ENCODE peak calls at places on chromosomes 7 and 10, in eight cellular contexts. One of them, this sample, is unnamed.

GRCh38 chr10:70885931-70886903 is 2.1 kb downstream of the PCBD1 start:
- DNase-seq in sigmoid colon: no peak
- DNase-seq in body of pancreas: peak
- DNase-seq in GM13976: no peak
- DNase-seq in Panc1: no peak
- DNase-seq in psoas muscle: no peak
- DNase-seq in nephron progenitor cell: no peak
- DNase-seq in cardiac muscle cell: no peak
- DNase-seq in this sample: no peak

GRCh38 chr7:48148311-48148710 is 22.9 kb upstream of the ABCA13 start:
- DNase-seq in sigmoid colon: no peak
- DNase-seq in body of pancreas: no peak
- DNase-seq in GM13976: no peak
- DNase-seq in Panc1: no peak
- DNase-seq in psoas muscle: no peak
- DNase-seq in nephron progenitor cell: no peak
- DNase-seq in cardiac muscle cell: no peak
- DNase-seq in this sample: no peak

GRCh38 chr10:131588704-131589220 is 277.2 kb upstream of the TCERG1L start:
- DNase-seq in sigmoid colon: no peak
- DNase-seq in body of pancreas: no peak
- DNase-seq in GM13976: no peak
- DNase-seq in Panc1: no peak
- DNase-seq in psoas muscle: no peak
- DNase-seq in nephron progenitor cell: no peak
- DNase-seq in cardiac muscle cell: no peak
- DNase-seq in this sample: no peak

GRCh38 chr7:545470-545869 is 25.8 kb upstream of the PDGFA start:
- DNase-seq in sigmoid colon: no peak
- DNase-seq in body of pancreas: no peak
- DNase-seq in GM13976: no peak
- DNase-seq in Panc1: no peak
- DNase-seq in psoas muscle: no peak
- DNase-seq in nephron progenitor cell: no peak
- DNase-seq in cardiac muscle cell: no peak
- DNase-seq in this sample: no peak

GRCh38 chr7:126996659-126997058 is 256.1 kb downstream of the GRM8 start:
- DNase-seq in sigmoid colon: no peak
- DNase-seq in body of pancreas: no peak
- DNase-seq in GM13976: no peak
- DNase-seq in Panc1: no peak
- DNase-seq in psoas muscle: no peak
- DNase-seq in nephron progenitor cell: no peak
- DNase-seq in cardiac muscle cell: no peak
- DNase-seq in this sample: no peak

GRCh38 chr10:120971671-120972070 is 120.5 kb downstream of the WDR11 start:
- DNase-seq in sigmoid colon: no peak
- DNase-seq in body of pancreas: no peak
- DNase-seq in GM13976: no peak
- DNase-seq in Panc1: no peak
- DNase-seq in psoas muscle: no peak
- DNase-seq in nephron progenitor cell: no peak
- DNase-seq in cardiac muscle cell: no peak
- DNase-seq in this sample: no peak

GRCh38 chr7:130180571-130180971 is 24.6 kb downstream of the TMEM209 start:
- DNase-seq in sigmoid colon: no peak
- DNase-seq in body of pancreas: no peak
- DNase-seq in GM13976: no peak
- DNase-seq in Panc1: peak
- DNase-seq in psoas muscle: no peak
- DNase-seq in nephron progenitor cell: no peak
- DNase-seq in cardiac muscle cell: no peak
- DNase-seq in this sample: peak

GRCh38 chr10:452512-453504 is 236.7 kb downstream of the DIP2C start:
- DNase-seq in sigmoid colon: peak
- DNase-seq in body of pancreas: no peak
- DNase-seq in GM13976: no peak
- DNase-seq in Panc1: no peak
- DNase-seq in psoas muscle: no peak
- DNase-seq in nephron progenitor cell: no peak
- DNase-seq in cardiac muscle cell: no peak
- DNase-seq in this sample: no peak

GRCh38 chr7:128791121-128791967 is 424 bp upstream of the CCDC136 start:
- DNase-seq in sigmoid colon: peak
- DNase-seq in body of pancreas: peak
- DNase-seq in GM13976: peak
- DNase-seq in Panc1: no peak
- DNase-seq in psoas muscle: peak
- DNase-seq in nephron progenitor cell: peak
- DNase-seq in cardiac muscle cell: peak
- DNase-seq in this sample: no peak

GRCh38 chr7:149459540-149460433 is 1.1 kb downstream of the ZNF777 start:
- DNase-seq in sigmoid colon: no peak
- DNase-seq in body of pancreas: no peak
- DNase-seq in GM13976: peak
- DNase-seq in Panc1: no peak
- DNase-seq in psoas muscle: no peak
- DNase-seq in nephron progenitor cell: peak
- DNase-seq in cardiac muscle cell: peak
- DNase-seq in this sample: no peak

GRCh38 chr7:131071786-131072504 is 255.7 kb upstream of the MKLN1 start:
- DNase-seq in sigmoid colon: no peak
- DNase-seq in body of pancreas: peak
- DNase-seq in GM13976: peak
- DNase-seq in Panc1: no peak
- DNase-seq in psoas muscle: peak
- DNase-seq in nephron progenitor cell: no peak
- DNase-seq in cardiac muscle cell: no peak
- DNase-seq in this sample: peak

GRCh38 chr7:123864966-123865365 is 20.0 kb downstream of the HYAL4 start:
- DNase-seq in sigmoid colon: no peak
- DNase-seq in body of pancreas: no peak
- DNase-seq in GM13976: no peak
- DNase-seq in Panc1: no peak
- DNase-seq in psoas muscle: no peak
- DNase-seq in nephron progenitor cell: no peak
- DNase-seq in cardiac muscle cell: no peak
- DNase-seq in this sample: no peak

GRCh38 chr7:155405399-155406318 is 52.3 kb upstream of the EN2 start:
- DNase-seq in sigmoid colon: no peak
- DNase-seq in body of pancreas: peak
- DNase-seq in GM13976: no peak
- DNase-seq in Panc1: no peak
- DNase-seq in psoas muscle: peak
- DNase-seq in nephron progenitor cell: no peak
- DNase-seq in cardiac muscle cell: peak
- DNase-seq in this sample: no peak

GRCh38 chr7:139725077-139725476 is 52.7 kb downstream of the HIPK2 start:
- DNase-seq in sigmoid colon: no peak
- DNase-seq in body of pancreas: no peak
- DNase-seq in GM13976: no peak
- DNase-seq in Panc1: peak
- DNase-seq in psoas muscle: no peak
- DNase-seq in nephron progenitor cell: no peak
- DNase-seq in cardiac muscle cell: no peak
- DNase-seq in this sample: peak

GRCh38 chr7:44971188-44971907 is 7.5 kb downstream of the MYO1G start:
- DNase-seq in sigmoid colon: peak
- DNase-seq in body of pancreas: no peak
- DNase-seq in GM13976: no peak
- DNase-seq in Panc1: no peak
- DNase-seq in psoas muscle: no peak
- DNase-seq in nephron progenitor cell: no peak
- DNase-seq in cardiac muscle cell: no peak
- DNase-seq in this sample: no peak

GRCh38 chr7:28579571-28579970 is 167.3 kb downstream of the CREB5 start:
- DNase-seq in sigmoid colon: no peak
- DNase-seq in body of pancreas: no peak
- DNase-seq in GM13976: no peak
- DNase-seq in Panc1: no peak
- DNase-seq in psoas muscle: no peak
- DNase-seq in nephron progenitor cell: no peak
- DNase-seq in cardiac muscle cell: no peak
- DNase-seq in this sample: no peak

GRCh38 chr7:55087521-55087961 is 68.7 kb downstream of the EGFR start:
- DNase-seq in sigmoid colon: no peak
- DNase-seq in body of pancreas: no peak
- DNase-seq in GM13976: no peak
- DNase-seq in Panc1: no peak
- DNase-seq in psoas muscle: no peak
- DNase-seq in nephron progenitor cell: no peak
- DNase-seq in cardiac muscle cell: no peak
- DNase-seq in this sample: no peak

GRCh38 chr7:72805526-72806494 is 22.2 kb downstream of the TYW1B start:
- DNase-seq in sigmoid colon: no peak
- DNase-seq in body of pancreas: no peak
- DNase-seq in GM13976: no peak
- DNase-seq in Panc1: no peak
- DNase-seq in psoas muscle: no peak
- DNase-seq in nephron progenitor cell: no peak
- DNase-seq in cardiac muscle cell: no peak
- DNase-seq in this sample: peak

GRCh38 chr7:150953061-150953997 is 24.8 kb downstream of the KCNH2 start:
- DNase-seq in sigmoid colon: peak
- DNase-seq in body of pancreas: no peak
- DNase-seq in GM13976: no peak
- DNase-seq in Panc1: no peak
- DNase-seq in psoas muscle: peak
- DNase-seq in nephron progenitor cell: no peak
- DNase-seq in cardiac muscle cell: no peak
- DNase-seq in this sample: no peak

GRCh38 chr7:98297619-98298286 is 16.3 kb downstream of the BRI3 start:
- DNase-seq in sigmoid colon: no peak
- DNase-seq in body of pancreas: no peak
- DNase-seq in GM13976: no peak
- DNase-seq in Panc1: no peak
- DNase-seq in psoas muscle: peak
- DNase-seq in nephron progenitor cell: no peak
- DNase-seq in cardiac muscle cell: no peak
- DNase-seq in this sample: no peak
- TF ChIP-seq CTCF in sigmoid colon: no peak
- TF ChIP-seq CTCF in body of pancreas: no peak
- TF ChIP-seq CTCF in GM13976: no peak
- TF ChIP-seq CTCF in Panc1: no peak
- TF ChIP-seq CTCF in psoas muscle: no peak
- TF ChIP-seq CTCF in nephron progenitor cell: no peak
- TF ChIP-seq CTCF in cardiac muscle cell: no peak
- TF ChIP-seq CTCF in this sample: no peak

DNA sequence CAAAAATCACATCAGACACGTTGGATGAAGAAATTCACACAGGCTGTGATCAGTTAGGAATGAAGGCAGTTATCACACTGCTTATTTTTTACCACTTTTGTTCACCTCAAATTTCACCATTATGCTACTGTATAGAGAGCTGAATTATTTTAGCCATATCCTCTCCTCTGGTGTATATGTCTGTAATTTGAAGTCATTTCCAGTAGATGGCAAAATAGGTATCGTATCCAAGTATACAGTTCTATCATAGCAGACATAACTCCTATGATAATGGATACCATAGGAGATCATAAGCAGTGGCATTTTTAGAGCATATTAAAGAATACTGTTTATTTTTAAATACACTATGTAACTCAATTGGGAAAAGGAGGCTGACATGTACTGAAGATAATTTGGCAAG is 909.7 kb downstream of the DNAJB9 start:
- DNase-seq in sigmoid colon: no peak
- DNase-seq in body of pancreas: no peak
- DNase-seq in GM13976: no peak
- DNase-seq in Panc1: no peak
- DNase-seq in psoas muscle: no peak
- DNase-seq in nephron progenitor cell: no peak
- DNase-seq in cardiac muscle cell: no peak
- DNase-seq in this sample: no peak
- TF ChIP-seq CTCF in sigmoid colon: no peak
- TF ChIP-seq CTCF in body of pancreas: no peak
- TF ChIP-seq CTCF in GM13976: no peak
- TF ChIP-seq CTCF in Panc1: peak
- TF ChIP-seq CTCF in psoas muscle: no peak
- TF ChIP-seq CTCF in nephron progenitor cell: no peak
- TF ChIP-seq CTCF in cardiac muscle cell: no peak
- TF ChIP-seq CTCF in this sample: no peak

GRCh38 chr10:4199196-4199595 is 414.2 kb upstream of the KLF6 start:
- DNase-seq in sigmoid colon: no peak
- DNase-seq in body of pancreas: no peak
- DNase-seq in GM13976: no peak
- DNase-seq in Panc1: no peak
- DNase-seq in psoas muscle: no peak
- DNase-seq in nephron progenitor cell: no peak
- DNase-seq in cardiac muscle cell: no peak
- DNase-seq in this sample: no peak

GRCh38 chr10:4197676-4198075 is 412.7 kb upstream of the KLF6 start:
- DNase-seq in sigmoid colon: no peak
- DNase-seq in body of pancreas: no peak
- DNase-seq in GM13976: no peak
- DNase-seq in Panc1: no peak
- DNase-seq in psoas muscle: no peak
- DNase-seq in nephron progenitor cell: no peak
- DNase-seq in cardiac muscle cell: no peak
- DNase-seq in this sample: no peak

GRCh38 chr10:4195214-4195613 is 410.2 kb upstream of the KLF6 start:
- DNase-seq in sigmoid colon: no peak
- DNase-seq in body of pancreas: no peak
- DNase-seq in GM13976: no peak
- DNase-seq in Panc1: no peak
- DNase-seq in psoas muscle: no peak
- DNase-seq in nephron progenitor cell: no peak
- DNase-seq in cardiac muscle cell: no peak
- DNase-seq in this sample: peak

GRCh38 chr10:4198216-4198615 is 413.2 kb upstream of the KLF6 start:
- DNase-seq in sigmoid colon: no peak
- DNase-seq in body of pancreas: no peak
- DNase-seq in GM13976: no peak
- DNase-seq in Panc1: no peak
- DNase-seq in psoas muscle: no peak
- DNase-seq in nephron progenitor cell: no peak
- DNase-seq in cardiac muscle cell: no peak
- DNase-seq in this sample: no peak

GRCh38 chr10:4196948-4197390 is 412.0 kb upstream of the KLF6 start:
- DNase-seq in sigmoid colon: no peak
- DNase-seq in body of pancreas: no peak
- DNase-seq in GM13976: no peak
- DNase-seq in Panc1: no peak
- DNase-seq in psoas muscle: no peak
- DNase-seq in nephron progenitor cell: no peak
- DNase-seq in cardiac muscle cell: peak
- DNase-seq in this sample: no peak
- TF ChIP-seq CTCF in sigmoid colon: no peak
- TF ChIP-seq CTCF in body of pancreas: no peak
- TF ChIP-seq CTCF in GM13976: no peak
- TF ChIP-seq CTCF in Panc1: no peak
- TF ChIP-seq CTCF in psoas muscle: no peak
- TF ChIP-seq CTCF in nephron progenitor cell: no peak
- TF ChIP-seq CTCF in cardiac muscle cell: no peak
- TF ChIP-seq CTCF in this sample: no peak

DNA sequence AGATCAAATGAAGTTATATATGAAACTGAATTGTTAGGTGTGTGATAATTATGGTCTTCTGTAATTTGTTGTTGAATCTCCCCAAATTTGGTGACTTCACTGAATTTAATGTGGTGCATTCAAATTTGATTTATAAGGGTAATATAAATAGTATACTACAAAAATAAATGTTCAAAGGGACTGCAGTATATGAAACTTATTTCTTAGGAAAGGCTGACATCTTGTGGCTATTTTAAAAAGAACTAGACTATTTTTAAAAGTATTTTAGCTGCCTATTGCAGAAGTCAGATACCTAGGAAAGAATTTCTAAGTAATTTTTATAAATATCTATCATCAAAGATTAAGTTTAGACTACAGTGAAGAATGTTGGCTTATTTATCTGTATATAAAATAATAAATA is 36.6 kb downstream of the ATRNL1 start:
- DNase-seq in sigmoid colon: no peak
- DNase-seq in body of pancreas: no peak
- DNase-seq in GM13976: peak
- DNase-seq in Panc1: peak
- DNase-seq in psoas muscle: no peak
- DNase-seq in nephron progenitor cell: no peak
- DNase-seq in cardiac muscle cell: peak
- DNase-seq in this sample: peak
- TF ChIP-seq CTCF in sigmoid colon: no peak
- TF ChIP-seq CTCF in body of pancreas: peak
- TF ChIP-seq CTCF in GM13976: peak
- TF ChIP-seq CTCF in Panc1: no peak
- TF ChIP-seq CTCF in psoas muscle: peak
- TF ChIP-seq CTCF in nephron progenitor cell: peak
- TF ChIP-seq CTCF in cardiac muscle cell: peak
- TF ChIP-seq CTCF in this sample: peak